ENCODE peak calls at places on chromosomes 1 and 21, in ten cellular contexts. I is NCI-H345; B is DMS153; Y is left ventricle myocardium inferior; L is GM04504; J is NB4; S is effector CD4-positive, alpha-beta T cell; E is stimulated activated CD4-positive, alpha-beta T cell treated with anti-CD3 and anti-CD28 coated beads, Interleukin-1b, Interleukin-23, amount 100 ng/mL, for 24 hours; V is foreskin keratinocyte; A is neural progenitor cell. Q is an unnamed sample.

GRCh38 chr21:41480086-41480690 is 27.8 kb downstream of the TMPRSS2 start:
- DNase-seq in S (no peak), J (no peak), B (no peak), A (no peak), V (no peak), Y (no peak), L (no peak), I (no peak), E (no peak), Q (no peak)

GRCh38 chr1:184945034-184945433 is 29.3 kb downstream of the NIBAN1 start:
- DNase-seq in J (peak), I (no peak), Y (no peak), S (no peak), V (peak), E (no peak), B (no peak), L (no peak), A (no peak), Q (no peak)

GRCh38 chr1:82920418-82921248 is 1078.3 kb downstream of the TTLL7 start:
- DNase-seq in I (no peak), S (no peak), A (no peak), B (no peak), E (no peak), L (no peak), Y (no peak), J (peak), V (peak), Q (no peak)

GRCh38 chr1:153288634-153289275 is 24.0 kb downstream of the PGLYRP3 start:
- DNase-seq in J (peak), Y (no peak), I (no peak), A (no peak), E (no peak), V (peak), L (no peak), B (no peak), S (no peak), Q (no peak)

GRCh38 chr1:234755449-234755863 is 145.5 kb upstream of the IRF2BP2 start:
- DNase-seq in S (no peak), J (peak), V (peak), I (peak), E (no peak), A (no peak), Y (peak), L (peak), B (no peak), Q (no peak)

GRCh38 chr1:108661030-108661609 is at the start of gene HENMT1:
- DNase-seq in S (peak), V (peak), I (peak), L (peak), A (peak), B (no peak), Y (peak), J (peak), E (peak), Q (peak)

GRCh38 chr1:117606608-117607261 is 887 bp downstream of the TENT5C start:
- DNase-seq in S (peak), L (no peak), V (peak), E (no peak), A (peak), Y (no peak), B (no peak), I (peak), J (peak), Q (peak)

GRCh38 chr1:19495816-19496528 is 10.6 kb upstream of the CAPZB start:
- DNase-seq in Y (no peak), I (no peak), L (peak), B (no peak), E (no peak), A (no peak), V (no peak), S (no peak), J (no peak), Q (no peak)

GRCh38 chr1:41859686-41860085 is 59.0 kb downstream of the HIVEP3 start:
- DNase-seq in V (no peak), A (no peak), L (no peak), I (no peak), Y (no peak), B (no peak), J (no peak), E (no peak), S (no peak), Q (no peak)

GRCh38 chr1:110668523-110668922 is 6.2 kb downstream of the KCNA3 start:
- DNase-seq in I (no peak), Y (no peak), E (no peak), B (no peak), L (no peak), A (no peak), V (no peak), S (no peak), J (no peak), Q (no peak)

GRCh38 chr1:234942869-234943501 is 185.7 kb downstream of the TOMM20 start:
- DNase-seq in A (no peak), Y (no peak), L (no peak), B (no peak), J (no peak), I (no peak), E (no peak), S (no peak), V (no peak), Q (no peak)

GRCh38 chr21:43333301-43334062 is 93.4 kb downstream of the SIK1 start:
- DNase-seq in L (peak), B (no peak), A (peak), J (no peak), E (no peak), V (peak), S (no peak), I (peak), Y (peak), Q (no peak)

GRCh38 chr1:21511579-21512522 is 2.6 kb downstream of the ALPL start:
- DNase-seq in J (no peak), Y (peak), V (no peak), I (no peak), A (no peak), B (no peak), S (no peak), E (no peak), L (peak), Q (no peak)

GRCh38 chr21:36753556-36753955 is 54.6 kb downstream of the SIM2 start:
- DNase-seq in J (no peak), Y (no peak), S (no peak), A (no peak), L (no peak), B (no peak), E (no peak), I (no peak), V (peak), Q (no peak)